ENCODE peak calls at places on chromosomes 1 and 21, in five cellular contexts. One of them, this sample, is unnamed. For H3K36me3, the result is how much of the 10 kb centered on the place peaks cover.

GRCh38 chr21:15496896-15497295 is 232.9 kb upstream of the USP25 start:
- DNase-seq in Panc1: no peak
- DNase-seq in uterus: no peak
- DNase-seq in heart left ventricle: no peak
- DNase-seq in CD4-positive, CD25-positive, alpha-beta regulatory T cell: no peak
- DNase-seq in this sample: no peak

GRCh38 chr21:14677023-14677422 is 130.9 kb upstream of the SAMSN1 start:
- DNase-seq in Panc1: no peak
- DNase-seq in heart left ventricle: no peak
- DNase-seq in CD4-positive, CD25-positive, alpha-beta regulatory T cell: no peak
- DNase-seq in uterus: no peak
- DNase-seq in this sample: no peak

GRCh38 chr1:30881266-30882181 is 27.0 kb downstream of the SDC3 start:
- DNase-seq in Panc1: no peak
- DNase-seq in CD4-positive, CD25-positive, alpha-beta regulatory T cell: no peak
- DNase-seq in uterus: no peak
- DNase-seq in heart left ventricle: no peak
- DNase-seq in this sample: no peak

GRCh38 chr1:176073524-176074157 is 133.4 kb downstream of the COP1 start:
- DNase-seq in Panc1: peak
- DNase-seq in uterus: no peak
- DNase-seq in heart left ventricle: no peak
- DNase-seq in CD4-positive, CD25-positive, alpha-beta regulatory T cell: peak
- DNase-seq in this sample: no peak

GRCh38 chr1:97893844-97894243 is 27.0 kb downstream of the DPYD start:
- DNase-seq in heart left ventricle: no peak
- DNase-seq in uterus: no peak
- DNase-seq in Panc1: no peak
- DNase-seq in CD4-positive, CD25-positive, alpha-beta regulatory T cell: no peak
- DNase-seq in this sample: no peak

GRCh38 chr1:20164694-20165202 is 21.1 kb upstream of the UBXN10 start:
- DNase-seq in uterus: no peak
- DNase-seq in Panc1: no peak
- DNase-seq in CD4-positive, CD25-positive, alpha-beta regulatory T cell: no peak
- DNase-seq in heart left ventricle: peak
- DNase-seq in this sample: peak

GRCh38 chr1:201072922-201073321 is 39.3 kb downstream of the CACNA1S start:
- DNase-seq in CD4-positive, CD25-positive, alpha-beta regulatory T cell: no peak
- DNase-seq in heart left ventricle: no peak
- DNase-seq in uterus: no peak
- DNase-seq in Panc1: no peak
- DNase-seq in this sample: no peak

GRCh38 chr1:18109756-18110597 is 2.4 kb downstream of the IGSF21 start:
- DNase-seq in Panc1: no peak
- DNase-seq in CD4-positive, CD25-positive, alpha-beta regulatory T cell: no peak
- DNase-seq in heart left ventricle: peak
- DNase-seq in uterus: no peak
- DNase-seq in this sample: no peak

GRCh38 chr1:155029513-155030242 is 3.9 kb downstream of the DCST2 start:
- DNase-seq in Panc1: no peak
- DNase-seq in CD4-positive, CD25-positive, alpha-beta regulatory T cell: no peak
- DNase-seq in heart left ventricle: no peak
- DNase-seq in uterus: no peak
- DNase-seq in this sample: no peak

GRCh38 chr21:42621166-42621827 is 32.1 kb upstream of the PDE9A start:
- DNase-seq in heart left ventricle: no peak
- DNase-seq in CD4-positive, CD25-positive, alpha-beta regulatory T cell: no peak
- DNase-seq in Panc1: no peak
- DNase-seq in uterus: no peak
- DNase-seq in this sample: peak

GRCh38 chr1:171500803-171501202 is 15.5 kb downstream of the PRRC2C start:
- DNase-seq in heart left ventricle: no peak
- DNase-seq in Panc1: no peak
- DNase-seq in CD4-positive, CD25-positive, alpha-beta regulatory T cell: no peak
- DNase-seq in uterus: no peak
- DNase-seq in this sample: no peak
- H3K36me3 ChIP-seq in heart left ventricle: under half
- H3K36me3 ChIP-seq in Panc1: under half
- H3K36me3 ChIP-seq in CD4-positive, CD25-positive, alpha-beta regulatory T cell: under half
- H3K36me3 ChIP-seq in uterus: under half
- H3K36me3 ChIP-seq in this sample: under half

GRCh38 chr1:245879091-245879490 is 628.0 kb downstream of the SMYD3 start:
- DNase-seq in uterus: no peak
- DNase-seq in Panc1: no peak
- DNase-seq in heart left ventricle: no peak
- DNase-seq in CD4-positive, CD25-positive, alpha-beta regulatory T cell: no peak
- DNase-seq in this sample: no peak

GRCh38 chr1:245877976-245878375 is 629.1 kb downstream of the SMYD3 start:
- DNase-seq in CD4-positive, CD25-positive, alpha-beta regulatory T cell: no peak
- DNase-seq in heart left ventricle: no peak
- DNase-seq in uterus: no peak
- DNase-seq in Panc1: no peak
- DNase-seq in this sample: no peak

GRCh38 chr1:245876586-245876985 is 630.5 kb downstream of the SMYD3 start:
- DNase-seq in uterus: no peak
- DNase-seq in Panc1: no peak
- DNase-seq in heart left ventricle: no peak
- DNase-seq in CD4-positive, CD25-positive, alpha-beta regulatory T cell: no peak
- DNase-seq in this sample: no peak

GRCh38 chr1:245880754-245881403 is 626.2 kb downstream of the SMYD3 start:
- DNase-seq in CD4-positive, CD25-positive, alpha-beta regulatory T cell: no peak
- DNase-seq in heart left ventricle: no peak
- DNase-seq in uterus: no peak
- DNase-seq in Panc1: no peak
- DNase-seq in this sample: no peak

GRCh38 chr1:245878585-245878984 is 628.5 kb downstream of the SMYD3 start:
- DNase-seq in heart left ventricle: no peak
- DNase-seq in uterus: no peak
- DNase-seq in Panc1: no peak
- DNase-seq in CD4-positive, CD25-positive, alpha-beta regulatory T cell: no peak
- DNase-seq in this sample: no peak
- H3K36me3 ChIP-seq in heart left ventricle: under half
- H3K36me3 ChIP-seq in uterus: under half
- H3K36me3 ChIP-seq in Panc1: under half
- H3K36me3 ChIP-seq in CD4-positive, CD25-positive, alpha-beta regulatory T cell: under half
- H3K36me3 ChIP-seq in this sample: under half

GRCh38 chr1:151584278-151584677 is 27.6 kb upstream of the SNX27 start:
- DNase-seq in uterus: no peak
- DNase-seq in Panc1: no peak
- DNase-seq in heart left ventricle: no peak
- DNase-seq in CD4-positive, CD25-positive, alpha-beta regulatory T cell: no peak
- DNase-seq in this sample: no peak
- H3K36me3 ChIP-seq in uterus: under half
- H3K36me3 ChIP-seq in Panc1: under half
- H3K36me3 ChIP-seq in heart left ventricle: under half
- H3K36me3 ChIP-seq in CD4-positive, CD25-positive, alpha-beta regulatory T cell: under half
- H3K36me3 ChIP-seq in this sample: under half

GRCh38 chr1:8905582-8906191 is 27.2 kb upstream of the ENO1 start:
- DNase-seq in heart left ventricle: no peak
- DNase-seq in uterus: no peak
- DNase-seq in CD4-positive, CD25-positive, alpha-beta regulatory T cell: no peak
- DNase-seq in Panc1: no peak
- DNase-seq in this sample: no peak
- H3K36me3 ChIP-seq in heart left ventricle: under half
- H3K36me3 ChIP-seq in uterus: under half
- H3K36me3 ChIP-seq in CD4-positive, CD25-positive, alpha-beta regulatory T cell: under half
- H3K36me3 ChIP-seq in Panc1: under half
- H3K36me3 ChIP-seq in this sample: under half

DNA sequence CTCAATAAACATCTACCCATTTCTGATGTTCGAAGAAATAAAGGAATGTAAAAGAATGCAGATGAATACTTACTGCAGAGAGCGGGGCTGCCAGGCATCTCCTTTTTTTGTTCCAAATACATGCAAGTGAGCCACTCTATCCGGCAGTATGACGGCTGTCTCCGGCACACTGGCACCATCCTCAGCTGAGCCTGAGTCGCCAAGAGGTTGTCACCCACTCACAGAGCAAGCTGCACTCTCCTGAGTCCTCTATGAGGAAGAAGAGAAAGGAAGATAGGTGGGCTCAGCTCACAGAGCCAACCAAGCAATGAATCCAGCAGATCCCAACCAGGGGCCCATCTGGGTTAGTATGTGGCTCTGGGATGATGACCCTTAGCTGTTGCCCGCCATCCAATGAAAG is 65.3 kb downstream of the CD46 start:
- DNase-seq in uterus: no peak
- DNase-seq in CD4-positive, CD25-positive, alpha-beta regulatory T cell: no peak
- DNase-seq in Panc1: no peak
- DNase-seq in heart left ventricle: no peak
- DNase-seq in this sample: no peak
- H3K36me3 ChIP-seq in uterus: under half
- H3K36me3 ChIP-seq in CD4-positive, CD25-positive, alpha-beta regulatory T cell: half or more
- H3K36me3 ChIP-seq in Panc1: under half
- H3K36me3 ChIP-seq in heart left ventricle: under half
- H3K36me3 ChIP-seq in this sample: under half

DNA sequence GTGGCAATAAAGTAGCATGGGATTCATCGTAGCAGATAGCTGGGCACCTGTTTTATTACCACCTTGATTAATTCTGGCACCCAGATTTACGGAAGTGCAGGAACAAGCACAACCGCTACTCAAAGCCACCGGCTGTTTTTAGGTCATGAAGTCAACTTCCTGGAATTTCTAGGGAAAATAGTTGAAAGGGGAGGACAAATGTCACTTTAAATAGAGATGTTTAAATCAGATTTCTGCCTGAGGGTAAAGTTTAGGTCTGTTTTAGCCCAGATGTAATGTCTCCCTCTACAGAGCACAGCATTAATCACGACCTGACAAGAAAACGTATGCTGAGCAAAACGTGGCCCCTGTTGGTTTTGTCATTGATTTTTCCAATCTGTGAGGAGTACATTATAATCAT is 8.0 kb downstream of the ADGRL2 start:
- DNase-seq in Panc1: no peak
- DNase-seq in heart left ventricle: no peak
- DNase-seq in uterus: no peak
- DNase-seq in CD4-positive, CD25-positive, alpha-beta regulatory T cell: no peak
- DNase-seq in this sample: no peak
- H3K36me3 ChIP-seq in Panc1: under half
- H3K36me3 ChIP-seq in heart left ventricle: under half
- H3K36me3 ChIP-seq in uterus: under half
- H3K36me3 ChIP-seq in CD4-positive, CD25-positive, alpha-beta regulatory T cell: under half
- H3K36me3 ChIP-seq in this sample: under half